ENCODE peak calls at places on chromosomes 4 and X, in six cellular contexts. A is HepG2, V is K562, B is A549, N is upper lobe of left lung, H is GM12878. K is an unnamed sample.
A peak's percentile ranks its signal among the peaks of the same experiment; 100 is the strongest.

GRCh38 chr4:169492436-169493163 is 119.8 kb downstream of the NEK1 start:
- ATAC-seq in V (peak; percentile 77), N (peak; percentile 71), H (peak; percentile 74), B (no peak), A (peak; percentile 65), K (no peak)

GRCh38 chrX:118740276-118740889 is 13.0 kb downstream of the IL13RA1 start:
- ATAC-seq in A (no peak), B (no peak), H (no peak), N (no peak), V (no peak), K (no peak)

GRCh38 chr4:121165206-121165605 is 1.1 kb upstream of the TNIP3 start:
- ATAC-seq in N (no peak), V (no peak), B (no peak), H (no peak), A (no peak), K (no peak)

GRCh38 chr4:84680956-84681355 is 98.0 kb downstream of the CDS1 start:
- ATAC-seq in H (no peak), B (no peak), V (no peak), N (no peak), A (no peak), K (no peak)

GRCh38 chrX:97402903-97403302 is 519.2 kb downstream of the RPA4 start:
- ATAC-seq in V (no peak), A (no peak), N (no peak), H (peak; percentile 22), B (no peak), K (no peak)

GRCh38 chr4:99661907-99662306 is 4.3 kb upstream of the C4orf54 start:
- ATAC-seq in H (no peak), B (no peak), N (no peak), V (no peak), A (no peak), K (no peak)

GRCh38 chrX:50456712-50457484 is 13.7 kb downstream of the DGKK start:
- ATAC-seq in B (no peak), H (no peak), V (peak; percentile 75), A (peak; percentile 59), N (no peak), K (no peak)

GRCh38 chrX:23478561-23478960 is 143.9 kb downstream of the PTCHD1 start:
- ATAC-seq in H (no peak), A (no peak), N (no peak), B (no peak), V (no peak), K (no peak)

GRCh38 chrX:47634871-47635575 is 5.3 kb upstream of the CFP start:
- ATAC-seq in A (no peak), V (no peak), H (peak; percentile 7), B (no peak), N (no peak), K (no peak)

GRCh38 chr4:176575141-176575731 is 217.5 kb downstream of the VEGFC start:
- ATAC-seq in A (no peak), N (peak; percentile 41), V (no peak), H (no peak), B (no peak), K (peak; percentile 22)

GRCh38 chrX:56233100-56233499 is 944 bp downstream of the KLF8 start:
- ATAC-seq in V (no peak), B (no peak), H (peak; percentile 63), N (peak; percentile 67), A (no peak), K (peak; percentile 28)

GRCh38 chr4:57280481-57280880 is 170.3 kb upstream of the IGFBP7 start:
- ATAC-seq in B (no peak), A (no peak), N (peak; percentile 49), V (no peak), H (no peak), K (no peak)

GRCh38 chr4:80921441-80921840 is 109.1 kb upstream of the BMP3 start:
- ATAC-seq in B (no peak), V (no peak), N (no peak), H (no peak), A (no peak), K (no peak)

GRCh38 chrX:46236411-46236810 is 308.8 kb downstream of the ZNF674 start:
- ATAC-seq in B (no peak), A (no peak), H (no peak), V (no peak), N (no peak), K (no peak)

GRCh38 chr4:105240037-105240436 is 93.4 kb downstream of the TET2 start:
- ATAC-seq in A (no peak), N (no peak), V (no peak), H (no peak), B (no peak), K (no peak)

GRCh38 chr4:105236917-105237311 is 90.2 kb downstream of the TET2 start:
- ATAC-seq in H (peak; percentile 31), B (no peak), N (no peak), V (no peak), A (no peak), K (no peak)

GRCh38 chr4:105236202-105236916 is 89.7 kb downstream of the TET2 start:
- ATAC-seq in V (no peak), N (no peak), H (peak; percentile 79), B (no peak), A (no peak), K (no peak)

GRCh38 chr4:105243446-105243845 is 96.8 kb downstream of the TET2 start:
- ATAC-seq in B (no peak), V (no peak), N (no peak), H (no peak), A (no peak), K (no peak)

DNA sequence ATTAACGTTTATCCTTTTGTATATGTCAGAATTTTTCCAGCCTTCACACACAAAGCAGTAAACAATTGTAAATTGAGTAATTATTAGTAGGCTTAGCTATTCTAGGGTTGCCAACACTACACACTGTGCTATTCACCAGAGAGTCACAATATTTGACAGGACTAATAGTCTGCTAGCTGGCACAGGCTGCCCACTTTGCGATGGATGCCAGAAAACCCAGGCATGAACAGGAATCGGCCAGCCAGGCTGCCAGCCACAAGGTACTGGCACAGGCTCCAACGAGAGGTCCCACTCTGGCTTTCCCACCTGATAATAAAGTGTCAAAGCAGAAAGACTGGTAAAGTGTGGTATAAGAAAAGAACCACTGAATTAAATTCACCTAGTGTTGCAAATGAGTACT is 94.8 kb downstream of the TET2 start:
- ATAC-seq in H (no peak), V (no peak), A (no peak), B (no peak), N (no peak), K (no peak)
- TF ChIP-seq EP300 in H (no peak), V (no peak), A (no peak), B (no peak), N (no peak), K (no peak)

GRCh38 chr4:36624030-36624429 is 342.6 kb downstream of the DTHD1 start:
- ATAC-seq in N (no peak), H (no peak), B (no peak), A (no peak), V (no peak), K (no peak)

GRCh38 chr4:36613999-36614398 is 332.6 kb downstream of the DTHD1 start:
- ATAC-seq in B (no peak), H (no peak), V (no peak), A (no peak), N (peak; percentile 76), K (no peak)

DNA sequence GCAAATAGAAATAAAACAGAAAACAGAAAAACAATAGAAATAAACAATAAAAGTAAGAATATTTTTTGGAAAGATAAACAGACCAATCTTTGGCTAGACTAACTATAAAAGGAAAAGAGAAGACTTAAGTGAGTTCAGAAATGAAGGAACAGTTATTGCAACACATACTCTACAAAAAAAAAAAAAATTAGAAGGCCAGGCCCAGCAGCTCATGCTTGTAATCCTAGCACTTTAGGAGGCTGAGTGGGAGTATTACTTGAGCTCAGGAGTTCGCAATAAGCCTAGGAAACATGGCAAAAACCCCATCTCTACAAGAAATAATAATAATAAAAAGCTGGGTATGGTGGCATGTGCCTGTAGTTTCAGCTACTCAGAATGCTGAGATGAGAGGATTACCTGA is 336.7 kb downstream of the DTHD1 start:
- ATAC-seq in N (peak; percentile 65), A (no peak), H (no peak), B (no peak), V (no peak), K (no peak)
- TF ChIP-seq CTCF in N (no peak), A (no peak), H (no peak), B (no peak), V (no peak), K (no peak)

DNA sequence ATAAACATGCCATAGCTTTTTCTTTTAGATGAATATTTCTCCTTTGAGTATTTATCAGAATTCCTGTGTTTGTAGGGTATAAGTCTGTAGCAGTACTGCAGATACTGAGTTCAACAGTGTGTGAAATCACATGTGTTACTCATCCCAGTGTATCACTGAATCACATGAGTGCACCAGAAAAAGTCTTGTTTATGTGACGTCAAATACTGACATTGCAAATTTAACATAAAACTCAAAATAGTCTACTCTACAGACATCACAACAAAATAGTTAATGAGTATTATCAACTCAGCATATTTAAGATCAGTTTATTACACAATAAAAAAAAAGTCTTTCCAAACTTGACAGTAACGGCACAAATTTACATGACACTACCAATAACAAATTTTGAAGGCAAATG is 221.3 kb downstream of the DCTD start:
- ATAC-seq in N (no peak), B (no peak), H (no peak), A (no peak), V (no peak), K (no peak)
- TF ChIP-seq EP300 in N (no peak), B (no peak), H (no peak), A (no peak), V (no peak), K (no peak)

GRCh38 chrX:149515954-149516602 is 11.0 kb upstream of the IDS start:
- ATAC-seq in B (no peak), V (peak; percentile 20), N (no peak), A (no peak), H (no peak), K (no peak)
- TF ChIP-seq CTCF in B (no peak), V (no peak), N (no peak), A (no peak), H (no peak), K (no peak)

DNA sequence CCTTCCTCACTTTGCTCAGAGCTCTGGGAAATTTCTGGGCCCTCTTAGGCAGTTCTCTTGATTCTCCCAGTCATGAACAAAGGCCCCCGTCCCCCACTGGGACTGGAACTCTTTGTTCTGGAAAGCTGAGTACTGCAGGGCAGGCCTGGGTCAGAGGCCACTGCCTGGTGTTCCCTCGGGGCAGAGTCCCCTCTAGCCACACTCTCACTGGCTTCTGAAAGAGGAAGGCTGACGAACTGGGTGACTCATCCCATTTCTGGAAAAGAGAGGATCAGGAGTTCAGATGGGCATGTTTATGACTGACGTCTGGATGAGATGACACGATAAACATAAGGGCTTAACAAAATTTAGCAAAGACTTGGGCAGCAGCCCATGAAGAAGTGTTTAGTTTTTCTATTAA is 47.7 kb downstream of the DDX3X start:
- ATAC-seq in H (no peak), N (peak; percentile 78), A (peak; percentile 97), V (no peak), B (peak; percentile 82), K (peak; percentile 78)
- TF ChIP-seq EP300 in H (no peak), N (peak; percentile 16), A (peak; percentile 62), V (peak; percentile 19), B (peak; percentile 70), K (no peak)